ENCODE peak calls at places on chromosomes 6 and 20, in five cellular contexts. One of them, this sample, is unnamed.

GRCh38 chr6:26550250-26550993 is 12.3 kb downstream of the HMGN4 start:
- DNase-seq in SJSA1: peak; percentile 52
- DNase-seq in CD4-positive, CD25-positive, alpha-beta regulatory T cell: no peak
- DNase-seq in right lobe of liver: peak; percentile 53
- DNase-seq in breast epithelium: no peak
- DNase-seq in this sample: peak; percentile 75

GRCh38 chr6:34888874-34889555 is at the start of gene ANKS1A:
- DNase-seq in SJSA1: peak; percentile 71
- DNase-seq in CD4-positive, CD25-positive, alpha-beta regulatory T cell: peak; percentile 92
- DNase-seq in right lobe of liver: peak; percentile 92
- DNase-seq in breast epithelium: peak; percentile 88
- DNase-seq in this sample: peak; percentile 88

GRCh38 chr20:49787371-49788357 is 25.0 kb upstream of the SLC9A8 start:
- DNase-seq in SJSA1: no peak
- DNase-seq in CD4-positive, CD25-positive, alpha-beta regulatory T cell: no peak
- DNase-seq in right lobe of liver: no peak
- DNase-seq in breast epithelium: no peak
- DNase-seq in this sample: no peak

GRCh38 chr6:35208419-35208818 is 5.3 kb upstream of the SCUBE3 start:
- DNase-seq in SJSA1: no peak
- DNase-seq in CD4-positive, CD25-positive, alpha-beta regulatory T cell: no peak
- DNase-seq in right lobe of liver: no peak
- DNase-seq in breast epithelium: no peak
- DNase-seq in this sample: no peak

GRCh38 chr6:168451805-168452204 is 10.8 kb downstream of the SMOC2 start:
- DNase-seq in SJSA1: no peak
- DNase-seq in CD4-positive, CD25-positive, alpha-beta regulatory T cell: no peak
- DNase-seq in right lobe of liver: no peak
- DNase-seq in breast epithelium: no peak
- DNase-seq in this sample: no peak

GRCh38 chr6:109165392-109165964 is 70.2 kb downstream of the CEP57L1 start:
- DNase-seq in SJSA1: no peak
- DNase-seq in CD4-positive, CD25-positive, alpha-beta regulatory T cell: no peak
- DNase-seq in right lobe of liver: no peak
- DNase-seq in breast epithelium: no peak
- DNase-seq in this sample: no peak

GRCh38 chr6:52543729-52544324 is 33.0 kb downstream of the TRAM2 start:
- DNase-seq in SJSA1: peak; percentile 81
- DNase-seq in CD4-positive, CD25-positive, alpha-beta regulatory T cell: no peak
- DNase-seq in right lobe of liver: no peak
- DNase-seq in breast epithelium: no peak
- DNase-seq in this sample: no peak

GRCh38 chr20:23419995-23420901 is 1.0 kb downstream of the NAPB start:
- DNase-seq in SJSA1: peak; percentile 69
- DNase-seq in CD4-positive, CD25-positive, alpha-beta regulatory T cell: peak; percentile 34
- DNase-seq in right lobe of liver: peak; percentile 75
- DNase-seq in breast epithelium: no peak
- DNase-seq in this sample: peak; percentile 20

GRCh38 chr6:164148789-164149188 is 734.3 kb downstream of the QKI start:
- DNase-seq in SJSA1: no peak
- DNase-seq in CD4-positive, CD25-positive, alpha-beta regulatory T cell: no peak
- DNase-seq in right lobe of liver: no peak
- DNase-seq in breast epithelium: no peak
- DNase-seq in this sample: no peak

GRCh38 chr6:142537612-142538478 is 236.0 kb downstream of the ADGRG6 start:
- DNase-seq in SJSA1: no peak
- DNase-seq in CD4-positive, CD25-positive, alpha-beta regulatory T cell: no peak
- DNase-seq in right lobe of liver: no peak
- DNase-seq in breast epithelium: no peak
- DNase-seq in this sample: peak; percentile 11

GRCh38 chr20:33963756-33964155 is 30.0 kb upstream of the RALY start:
- DNase-seq in SJSA1: no peak
- DNase-seq in CD4-positive, CD25-positive, alpha-beta regulatory T cell: no peak
- DNase-seq in right lobe of liver: no peak
- DNase-seq in breast epithelium: no peak
- DNase-seq in this sample: no peak

GRCh38 chr6:7954477-7955200 is 44.1 kb upstream of the TXNDC5 start:
- DNase-seq in SJSA1: no peak
- DNase-seq in CD4-positive, CD25-positive, alpha-beta regulatory T cell: no peak
- DNase-seq in right lobe of liver: no peak
- DNase-seq in breast epithelium: no peak
- DNase-seq in this sample: no peak

GRCh38 chr6:43219119-43219518 is 10.2 kb downstream of the DNPH1 start:
- DNase-seq in SJSA1: no peak
- DNase-seq in CD4-positive, CD25-positive, alpha-beta regulatory T cell: no peak
- DNase-seq in right lobe of liver: no peak
- DNase-seq in breast epithelium: no peak
- DNase-seq in this sample: no peak

GRCh38 chr6:90103056-90103793 is 193.4 kb downstream of the BACH2 start:
- DNase-seq in SJSA1: no peak
- DNase-seq in CD4-positive, CD25-positive, alpha-beta regulatory T cell: no peak
- DNase-seq in right lobe of liver: no peak
- DNase-seq in breast epithelium: no peak
- DNase-seq in this sample: no peak

GRCh38 chr6:154460306-154461071 is 50.0 kb downstream of the CNKSR3 start:
- DNase-seq in SJSA1: peak; percentile 87
- DNase-seq in CD4-positive, CD25-positive, alpha-beta regulatory T cell: no peak
- DNase-seq in right lobe of liver: no peak
- DNase-seq in breast epithelium: no peak
- DNase-seq in this sample: no peak

GRCh38 chr6:107185570-107185969 is 70.3 kb upstream of the BEND3 start:
- DNase-seq in SJSA1: no peak
- DNase-seq in CD4-positive, CD25-positive, alpha-beta regulatory T cell: no peak
- DNase-seq in right lobe of liver: no peak
- DNase-seq in breast epithelium: no peak
- DNase-seq in this sample: peak; percentile 77

GRCh38 chr20:11144114-11144513 is 470.3 kb upstream of the JAG1 start:
- DNase-seq in SJSA1: no peak
- DNase-seq in CD4-positive, CD25-positive, alpha-beta regulatory T cell: no peak
- DNase-seq in right lobe of liver: no peak
- DNase-seq in breast epithelium: no peak
- DNase-seq in this sample: no peak

GRCh38 chr20:57579898-57580447 is 19.1 kb downstream of the PCK1 start:
- DNase-seq in SJSA1: no peak
- DNase-seq in CD4-positive, CD25-positive, alpha-beta regulatory T cell: no peak
- DNase-seq in right lobe of liver: no peak
- DNase-seq in breast epithelium: no peak
- DNase-seq in this sample: peak; percentile 31

GRCh38 chr6:164095056-164095455 is 680.5 kb downstream of the QKI start:
- DNase-seq in SJSA1: no peak
- DNase-seq in CD4-positive, CD25-positive, alpha-beta regulatory T cell: no peak
- DNase-seq in right lobe of liver: no peak
- DNase-seq in breast epithelium: no peak
- DNase-seq in this sample: no peak

GRCh38 chr6:5537132-5537531 is 275.8 kb downstream of the FARS2 start:
- DNase-seq in SJSA1: no peak
- DNase-seq in CD4-positive, CD25-positive, alpha-beta regulatory T cell: no peak
- DNase-seq in right lobe of liver: no peak
- DNase-seq in breast epithelium: no peak
- DNase-seq in this sample: no peak

GRCh38 chr20:58986968-58987517 is 6.0 kb downstream of the NELFCD start:
- DNase-seq in SJSA1: no peak
- DNase-seq in CD4-positive, CD25-positive, alpha-beta regulatory T cell: no peak
- DNase-seq in right lobe of liver: no peak
- DNase-seq in breast epithelium: no peak
- DNase-seq in this sample: no peak

GRCh38 chr6:105892577-105893262 is 193.4 kb upstream of the PRDM1 start:
- DNase-seq in SJSA1: no peak
- DNase-seq in CD4-positive, CD25-positive, alpha-beta regulatory T cell: no peak
- DNase-seq in right lobe of liver: no peak
- DNase-seq in breast epithelium: no peak
- DNase-seq in this sample: no peak

GRCh38 chr6:167409078-167409477 is 84.2 kb downstream of the TTLL2 start:
- DNase-seq in SJSA1: no peak
- DNase-seq in CD4-positive, CD25-positive, alpha-beta regulatory T cell: no peak
- DNase-seq in right lobe of liver: no peak
- DNase-seq in breast epithelium: no peak
- DNase-seq in this sample: no peak

GRCh38 chr6:6798430-6798829 is 209.9 kb downstream of the LY86 start:
- DNase-seq in SJSA1: no peak
- DNase-seq in CD4-positive, CD25-positive, alpha-beta regulatory T cell: no peak
- DNase-seq in right lobe of liver: no peak
- DNase-seq in breast epithelium: no peak
- DNase-seq in this sample: no peak

GRCh38 chr20:56430471-56430870 is 18.4 kb downstream of the CASS4 start:
- DNase-seq in SJSA1: no peak
- DNase-seq in CD4-positive, CD25-positive, alpha-beta regulatory T cell: no peak
- DNase-seq in right lobe of liver: no peak
- DNase-seq in breast epithelium: no peak
- DNase-seq in this sample: no peak

GRCh38 chr6:84220809-84221409 is 6.5 kb downstream of the CEP162 start:
- DNase-seq in SJSA1: peak; percentile 13
- DNase-seq in CD4-positive, CD25-positive, alpha-beta regulatory T cell: peak; percentile 19
- DNase-seq in right lobe of liver: no peak
- DNase-seq in breast epithelium: no peak
- DNase-seq in this sample: no peak

GRCh38 chr6:22322103-22322882 is 25.5 kb upstream of the PRL start:
- DNase-seq in SJSA1: no peak
- DNase-seq in CD4-positive, CD25-positive, alpha-beta regulatory T cell: no peak
- DNase-seq in right lobe of liver: no peak
- DNase-seq in breast epithelium: no peak
- DNase-seq in this sample: no peak

GRCh38 chr6:8556370-8557018 is 121.1 kb upstream of the SLC35B3 start:
- DNase-seq in SJSA1: peak; percentile 3
- DNase-seq in CD4-positive, CD25-positive, alpha-beta regulatory T cell: no peak
- DNase-seq in right lobe of liver: no peak
- DNase-seq in breast epithelium: no peak
- DNase-seq in this sample: no peak

DNA sequence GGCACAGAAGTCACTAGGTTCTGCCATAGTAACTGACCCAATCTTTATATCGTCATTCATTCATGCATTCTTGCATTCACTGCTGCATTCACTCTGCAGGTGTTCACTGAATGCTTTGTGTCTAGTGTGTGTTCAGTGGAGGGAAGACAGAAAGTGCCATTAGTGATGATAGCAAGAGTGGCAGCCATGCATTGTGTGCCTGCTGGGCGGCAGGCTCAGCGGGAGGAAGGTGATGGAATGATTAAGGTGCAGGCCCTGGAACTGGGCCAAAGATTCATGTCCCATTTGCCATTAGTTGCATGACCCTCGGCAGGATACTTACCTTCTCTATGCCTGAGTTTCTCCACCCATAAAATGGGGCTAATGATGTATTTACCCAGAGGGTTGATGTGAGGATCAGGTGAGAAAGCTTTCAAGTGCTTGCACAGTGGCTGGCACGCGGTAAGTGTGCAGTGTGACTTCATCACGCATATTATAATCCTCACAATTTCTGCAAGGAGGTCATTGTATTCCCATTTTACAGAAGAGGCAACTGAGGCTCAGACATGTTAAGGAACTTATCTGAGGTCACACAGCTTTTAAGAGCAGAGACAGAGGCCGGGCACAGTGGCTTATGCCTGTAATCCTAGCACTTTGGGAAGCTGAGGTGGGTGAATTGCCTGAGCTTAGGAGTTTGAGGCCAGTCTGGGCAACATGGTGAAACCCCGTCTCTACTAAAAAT is 40.2 kb downstream of the ITPR3 start:
- DNase-seq in SJSA1: no peak
- DNase-seq in CD4-positive, CD25-positive, alpha-beta regulatory T cell: no peak
- DNase-seq in right lobe of liver: no peak
- DNase-seq in breast epithelium: no peak
- DNase-seq in this sample: no peak
- H3K36me3 ChIP-seq in SJSA1: peaks cover 15% of the 10 kb centered on the region
- H3K36me3 ChIP-seq in CD4-positive, CD25-positive, alpha-beta regulatory T cell: peaks cover 56% of the 10 kb centered on the region
- H3K36me3 ChIP-seq in right lobe of liver: no peaks in the 10 kb centered on the region
- H3K36me3 ChIP-seq in breast epithelium: no peaks in the 10 kb centered on the region
- H3K36me3 ChIP-seq in this sample: peaks cover 16% of the 10 kb centered on the region

GRCh38 chr6:40718401-40718800 is 131.2 kb upstream of the LRFN2 start:
- DNase-seq in SJSA1: no peak
- DNase-seq in CD4-positive, CD25-positive, alpha-beta regulatory T cell: no peak
- DNase-seq in right lobe of liver: no peak
- DNase-seq in breast epithelium: no peak
- DNase-seq in this sample: no peak

GRCh38 chr6:40722081-40722480 is 134.9 kb upstream of the LRFN2 start:
- DNase-seq in SJSA1: no peak
- DNase-seq in CD4-positive, CD25-positive, alpha-beta regulatory T cell: no peak
- DNase-seq in right lobe of liver: no peak
- DNase-seq in breast epithelium: no peak
- DNase-seq in this sample: no peak

GRCh38 chr6:40721252-40721936 is 134.2 kb upstream of the LRFN2 start:
- DNase-seq in SJSA1: no peak
- DNase-seq in CD4-positive, CD25-positive, alpha-beta regulatory T cell: no peak
- DNase-seq in right lobe of liver: no peak
- DNase-seq in breast epithelium: no peak
- DNase-seq in this sample: no peak

GRCh38 chr6:40719671-40720374 is 132.7 kb upstream of the LRFN2 start:
- DNase-seq in SJSA1: peak; percentile 26
- DNase-seq in CD4-positive, CD25-positive, alpha-beta regulatory T cell: no peak
- DNase-seq in right lobe of liver: no peak
- DNase-seq in breast epithelium: no peak
- DNase-seq in this sample: no peak

GRCh38 chr6:40720375-40720748 is 133.2 kb upstream of the LRFN2 start:
- DNase-seq in SJSA1: no peak
- DNase-seq in CD4-positive, CD25-positive, alpha-beta regulatory T cell: no peak
- DNase-seq in right lobe of liver: no peak
- DNase-seq in breast epithelium: no peak
- DNase-seq in this sample: no peak
- H3K4me1 ChIP-seq in SJSA1: peaks cover 4% of the 10 kb centered on the region
- H3K4me1 ChIP-seq in CD4-positive, CD25-positive, alpha-beta regulatory T cell: no peaks in the 10 kb centered on the region
- H3K4me1 ChIP-seq in right lobe of liver: no peaks in the 10 kb centered on the region
- H3K4me1 ChIP-seq in breast epithelium: no peaks in the 10 kb centered on the region
- H3K4me1 ChIP-seq in this sample: no peaks in the 10 kb centered on the region

GRCh38 chr6:70684794-70685493 is 17.3 kb downstream of the SMAP1 start:
- DNase-seq in SJSA1: no peak
- DNase-seq in CD4-positive, CD25-positive, alpha-beta regulatory T cell: no peak
- DNase-seq in right lobe of liver: no peak
- DNase-seq in breast epithelium: no peak
- DNase-seq in this sample: no peak

GRCh38 chr6:70676821-70677220 is 9.1 kb downstream of the SMAP1 start:
- DNase-seq in SJSA1: no peak
- DNase-seq in CD4-positive, CD25-positive, alpha-beta regulatory T cell: no peak
- DNase-seq in right lobe of liver: no peak
- DNase-seq in breast epithelium: no peak
- DNase-seq in this sample: no peak

GRCh38 chr6:70675822-70676221 is 8.1 kb downstream of the SMAP1 start:
- DNase-seq in SJSA1: no peak
- DNase-seq in CD4-positive, CD25-positive, alpha-beta regulatory T cell: no peak
- DNase-seq in right lobe of liver: no peak
- DNase-seq in breast epithelium: no peak
- DNase-seq in this sample: no peak

GRCh38 chr6:70685494-70686180 is 18.0 kb downstream of the SMAP1 start:
- DNase-seq in SJSA1: no peak
- DNase-seq in CD4-positive, CD25-positive, alpha-beta regulatory T cell: no peak
- DNase-seq in right lobe of liver: no peak
- DNase-seq in breast epithelium: no peak
- DNase-seq in this sample: no peak

GRCh38 chr6:70680396-70680795 is 12.7 kb downstream of the SMAP1 start:
- DNase-seq in SJSA1: no peak
- DNase-seq in CD4-positive, CD25-positive, alpha-beta regulatory T cell: no peak
- DNase-seq in right lobe of liver: no peak
- DNase-seq in breast epithelium: no peak
- DNase-seq in this sample: no peak
- H3K4me3 ChIP-seq in SJSA1: no peak overlapping the region
- H3K4me3 ChIP-seq in CD4-positive, CD25-positive, alpha-beta regulatory T cell: no peak overlapping the region
- H3K4me3 ChIP-seq in right lobe of liver: no peak overlapping the region
- H3K4me3 ChIP-seq in breast epithelium: no peak overlapping the region
- H3K4me3 ChIP-seq in this sample: no peak overlapping the region

GRCh38 chr20:64023278-64024140 is 12.5 kb upstream of the C20orf204 start:
- DNase-seq in SJSA1: no peak
- DNase-seq in CD4-positive, CD25-positive, alpha-beta regulatory T cell: no peak
- DNase-seq in right lobe of liver: no peak
- DNase-seq in breast epithelium: no peak
- DNase-seq in this sample: no peak
- H3K36me3 ChIP-seq in SJSA1: peaks cover 86% of the 10 kb centered on the region
- H3K36me3 ChIP-seq in CD4-positive, CD25-positive, alpha-beta regulatory T cell: peaks cover 91% of the 10 kb centered on the region
- H3K36me3 ChIP-seq in right lobe of liver: no peaks in the 10 kb centered on the region
- H3K36me3 ChIP-seq in breast epithelium: peaks cover 19% of the 10 kb centered on the region
- H3K36me3 ChIP-seq in this sample: peaks cover 83% of the 10 kb centered on the region